ENCODE peak calls at places on chromosomes 16 and 17, in seven cellular contexts. X is fibroblast of lung, W is IMR-90, I is OCI-LY7, J is endothelial cell of umbilical vein, V is SK-N-SH, O is GM23338. D is an unnamed sample. For H3K4me1 and H4K20me1, the result is how much of the 10 kb centered on the place peaks cover.

GRCh38 chr17:8466873-8467272 is 31.2 kb downstream of the NDEL1 start:
- DNase-seq in O (no peak), X (no peak), W (no peak), J (no peak), I (no peak), V (no peak), D (no peak)

GRCh38 chr17:57985675-57985974 is 2.4 kb downstream of the VEZF1 start:
- DNase-seq in I (no peak), O (no peak), X (peak), V (peak), W (peak), J (peak), D (no peak)

GRCh38 chr17:28684963-28685362 is 23.0 kb downstream of the SUPT6H start:
- DNase-seq in X (peak), V (peak), O (no peak), J (no peak), W (peak), I (no peak), D (no peak)

GRCh38 chr17:66371561-66371960 is 69.1 kb downstream of the PRKCA start:
- DNase-seq in O (no peak), J (no peak), V (no peak), X (no peak), I (no peak), W (no peak), D (no peak)

GRCh38 chr16:61721561-61721960 is 314.7 kb downstream of the CDH8 start:
- DNase-seq in W (no peak), O (no peak), X (no peak), I (no peak), V (no peak), J (no peak), D (no peak)

GRCh38 chr17:56593073-56593740 is at the start of gene NOG:
- DNase-seq in O (peak), W (peak), X (peak), V (peak), J (peak), I (no peak), D (peak)

GRCh38 chr17:4604111-4604644 is 19.8 kb downstream of the SMTNL2 start:
- DNase-seq in J (no peak), I (no peak), V (peak), W (peak), X (peak), O (no peak), D (no peak)

GRCh38 chr16:87713469-87714229 is 52.1 kb downstream of the KLHDC4 start:
- DNase-seq in W (no peak), J (no peak), V (no peak), X (no peak), O (no peak), I (peak), D (no peak)

GRCh38 chr16:7085776-7086175 is 246.9 kb upstream of the RBFOX1 start:
- DNase-seq in O (no peak), W (no peak), I (no peak), J (no peak), V (no peak), X (no peak), D (no peak)

GRCh38 chr17:12743046-12743445 is 46.3 kb upstream of the ARHGAP44 start:
- DNase-seq in V (no peak), J (no peak), O (no peak), W (no peak), I (no peak), X (no peak), D (no peak)

GRCh38 chr17:57040571-57040970 is 44.5 kb upstream of the AKAP1 start:
- DNase-seq in V (no peak), I (no peak), O (no peak), W (no peak), X (no peak), J (no peak), D (no peak)

GRCh38 chr17:30345527-30346075 is 11.7 kb upstream of the TMIGD1 start:
- DNase-seq in O (no peak), J (no peak), V (no peak), I (no peak), W (no peak), X (no peak), D (no peak)

GRCh38 chr17:57350266-57350665 is 93.9 kb downstream of the MSI2 start:
- DNase-seq in W (peak), O (no peak), X (peak), V (no peak), J (no peak), I (no peak), D (no peak)

GRCh38 chr17:63497708-63498483 is 21.0 kb downstream of the ACE start:
- DNase-seq in J (no peak), O (peak), I (peak), W (peak), X (no peak), V (peak), D (peak)

GRCh38 chr16:68548947-68549346 is 9.9 kb downstream of the ZFP90 start:
- DNase-seq in J (no peak), X (no peak), W (no peak), I (no peak), V (no peak), O (no peak), D (peak)

GRCh38 chr16:12176051-12176450 is 199.5 kb downstream of the SNX29 start:
- DNase-seq in J (no peak), V (no peak), W (no peak), I (no peak), X (no peak), O (no peak), D (no peak)

GRCh38 chr16:1346422-1347285 is 5.0 kb downstream of the TSR3 start:
- DNase-seq in X (no peak), V (peak), O (no peak), J (no peak), W (no peak), I (no peak), D (no peak)

GRCh38 chr17:59651346-59651745 is 31.7 kb downstream of the CLTC start:
- DNase-seq in J (no peak), I (no peak), W (peak), X (no peak), V (no peak), O (no peak), D (no peak)

GRCh38 chr17:42253173-42253545 is 23.0 kb downstream of the STAT5B start:
- DNase-seq in J (no peak), I (no peak), O (no peak), X (no peak), V (no peak), W (no peak), D (no peak)

GRCh38 chr16:9837481-9837880 is 344.7 kb downstream of the GRIN2A start:
- DNase-seq in X (no peak), V (no peak), W (no peak), I (no peak), O (no peak), J (peak), D (no peak)

GRCh38 chr17:13140750-13141149 is 122.9 kb upstream of the ELAC2 start:
- DNase-seq in X (peak), V (no peak), W (peak), O (peak), J (no peak), I (no peak), D (no peak)

GRCh38 chr17:29620271-29620670 is 2.4 kb downstream of the CORO6 start:
- DNase-seq in X (peak), O (peak), V (no peak), W (peak), I (no peak), J (no peak), D (no peak)

GRCh38 chr17:79646721-79647455 is 36.0 kb upstream of the RBFOX3 start:
- DNase-seq in X (no peak), V (peak), I (no peak), W (no peak), J (no peak), O (no peak), D (no peak)

GRCh38 chr16:55437627-55438026 is 41.4 kb upstream of the MMP2 start:
- DNase-seq in J (no peak), V (no peak), O (no peak), I (no peak), X (peak), W (peak), D (no peak)

GRCh38 chr17:6066183-6066948 is 3.8 kb upstream of the WSCD1 start:
- DNase-seq in X (no peak), O (no peak), W (no peak), I (no peak), J (no peak), V (no peak), D (no peak)

GRCh38 chr17:82888583-82889495 is 49.0 kb upstream of the ZNF750 start:
- DNase-seq in O (no peak), V (peak), J (no peak), I (no peak), W (no peak), X (no peak), D (peak)

GRCh38 chr16:63684116-63684515 is 1437.7 kb downstream of the CDH11 start:
- DNase-seq in O (no peak), J (no peak), X (no peak), I (no peak), V (no peak), W (no peak), D (no peak)

GRCh38 chr16:52562770-52563169 is 15.8 kb upstream of the TOX3 start:
- DNase-seq in O (no peak), I (no peak), V (no peak), W (no peak), J (no peak), X (no peak), D (no peak)

GRCh38 chr16:77794586-77794985 is 6.2 kb downstream of the VAT1L start:
- DNase-seq in J (peak), V (no peak), O (no peak), W (peak), I (no peak), X (peak), D (no peak)

GRCh38 chr17:81209141-81209540 is 13.6 kb downstream of the CEP131 start:
- DNase-seq in O (no peak), I (no peak), J (no peak), W (no peak), V (no peak), X (no peak), D (no peak)

GRCh38 chr17:59479141-59479540 is 86.3 kb upstream of the DHX40 start:
- DNase-seq in J (no peak), W (no peak), X (no peak), I (no peak), O (no peak), V (no peak), D (no peak)

GRCh38 chr17:82489117-82489516 is 30.4 kb upstream of the FOXK2 start:
- DNase-seq in X (peak), J (no peak), I (no peak), O (no peak), W (peak), V (no peak), D (no peak)

GRCh38 chr17:45289316-45290268 is 27.2 kb downstream of the MAP3K14 start:
- DNase-seq in V (no peak), J (no peak), W (no peak), O (no peak), X (no peak), I (no peak), D (no peak)

GRCh38 chr17:64778367-64779290 is 116.5 kb upstream of the SMURF2 start:
- DNase-seq in I (peak), O (peak), X (no peak), W (no peak), J (no peak), V (no peak), D (no peak)
- H3K4me1 ChIP-seq in I (half or more), O (under half), X (under half), W (under half), J (under half), V (under half), D (under half)

GRCh38 chr16:85657996-85658395 is 30.8 kb downstream of the GINS2 start:
- DNase-seq in W (no peak), J (no peak), X (no peak), I (no peak), V (no peak), O (no peak), D (no peak)

GRCh38 chr16:85659336-85659735 is 29.4 kb downstream of the GINS2 start:
- DNase-seq in O (no peak), X (no peak), J (no peak), W (no peak), V (no peak), I (no peak), D (no peak)

GRCh38 chr16:85657267-85657650 is 31.5 kb downstream of the GINS2 start:
- DNase-seq in J (no peak), X (no peak), V (no peak), W (no peak), O (no peak), I (no peak), D (no peak)

GRCh38 chr16:85659805-85660511 is 28.8 kb downstream of the GINS2 start:
- DNase-seq in W (peak), J (peak), O (peak), X (peak), V (peak), I (peak), D (peak)

GRCh38 chr16:85658504-85659326 is 30.0 kb downstream of the GINS2 start:
- DNase-seq in X (no peak), J (no peak), W (no peak), V (no peak), O (no peak), I (no peak), D (no peak)
- H4K20me1 ChIP-seq in X (under half), J (under half), W (under half), V (under half), O (under half), I (under half), D (half or more)

GRCh38 chr16:89217138-89217387 is 440 bp upstream of the ZNF778 start:
- DNase-seq in W (no peak), J (no peak), O (no peak), X (no peak), V (no peak), I (no peak), D (no peak)
- H3K4me1 ChIP-seq in W (under half), J (under half), O (under half), X (under half), V (under half), I (under half), D (under half)

GRCh38 chr16:67433131-67433719 is 2.3 kb downstream of the HSD11B2 start:
- DNase-seq in V (no peak), I (no peak), O (no peak), X (no peak), W (no peak), J (no peak), D (no peak)
- H4K20me1 ChIP-seq in V (under half), I (under half), O (under half), X (under half), W (under half), J (under half), D (under half)

DNA sequence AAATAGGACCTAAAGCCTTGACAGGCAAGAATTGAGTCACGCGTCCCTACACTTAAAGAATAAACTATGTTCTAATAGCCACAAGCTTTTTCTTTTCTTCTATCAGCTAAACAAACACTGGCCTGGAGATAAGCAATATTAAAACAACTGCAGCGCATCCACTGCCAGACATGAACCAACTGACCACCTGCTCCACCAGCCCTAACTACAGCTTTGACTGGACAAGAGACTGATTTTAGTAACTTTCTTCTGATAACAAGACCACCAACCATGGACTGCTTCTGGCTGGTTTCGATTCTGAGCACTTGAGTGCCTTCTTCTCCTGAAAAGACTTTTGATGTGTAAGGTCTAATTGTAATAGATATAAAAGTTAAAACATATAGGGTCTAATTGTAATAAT is 17.4 kb downstream of the SLFN12L start:
- DNase-seq in V (no peak), I (no peak), X (no peak), W (no peak), O (no peak), J (no peak), D (no peak)
- H3K4me1 ChIP-seq in V (under half), I (under half), X (under half), W (under half), O (under half), J (under half), D (half or more)

GRCh38 chr16:20867585-20867984 is 32.6 kb downstream of the DCUN1D3 start:
- DNase-seq in X (no peak), I (no peak), V (no peak), O (no peak), J (no peak), W (peak), D (no peak)
- H4K20me1 ChIP-seq in X (under half), I (under half), V (under half), O (under half), J (under half), W (under half), D (under half)

D was measured in DND-41.